ENCODE peak calls at places on chromosome 17, in nine cellular contexts. One of them, this sample, is unnamed. For H3K4me1, the result is how much of the 10 kb centered on the place peaks cover.

GRCh38 chr17:78974635-78975591 is 4.8 kb downstream of the LGALS3BP start:
- DNase-seq in psoas muscle: peak
- DNase-seq in stomach: peak
- DNase-seq in IMR-90: peak
- DNase-seq in A549: peak
- DNase-seq in prostate gland: peak
- DNase-seq in tibial artery: peak
- DNase-seq in spleen: no peak
- DNase-seq in GM23248: peak
- DNase-seq in this sample: no peak

GRCh38 chr17:73439597-73439996 is 127.8 kb upstream of the CDC42EP4 start:
- DNase-seq in psoas muscle: no peak
- DNase-seq in stomach: no peak
- DNase-seq in IMR-90: no peak
- DNase-seq in A549: no peak
- DNase-seq in prostate gland: no peak
- DNase-seq in tibial artery: no peak
- DNase-seq in spleen: no peak
- DNase-seq in GM23248: no peak
- DNase-seq in this sample: no peak

GRCh38 chr17:79045830-79046500 is 22.0 kb downstream of the C1QTNF1 start:
- DNase-seq in psoas muscle: peak
- DNase-seq in stomach: peak
- DNase-seq in IMR-90: peak
- DNase-seq in A549: peak
- DNase-seq in prostate gland: peak
- DNase-seq in tibial artery: peak
- DNase-seq in spleen: peak
- DNase-seq in GM23248: peak
- DNase-seq in this sample: peak

GRCh38 chr17:50950002-50950877 is 84.1 kb upstream of the TOB1 start:
- DNase-seq in psoas muscle: peak
- DNase-seq in stomach: peak
- DNase-seq in IMR-90: peak
- DNase-seq in A549: peak
- DNase-seq in prostate gland: peak
- DNase-seq in tibial artery: peak
- DNase-seq in spleen: peak
- DNase-seq in GM23248: peak
- DNase-seq in this sample: peak

GRCh38 chr17:7844292-7845154 is 10.3 kb upstream of the TMEM88 start:
- DNase-seq in psoas muscle: peak
- DNase-seq in stomach: peak
- DNase-seq in IMR-90: peak
- DNase-seq in A549: peak
- DNase-seq in prostate gland: peak
- DNase-seq in tibial artery: peak
- DNase-seq in spleen: peak
- DNase-seq in GM23248: peak
- DNase-seq in this sample: peak

GRCh38 chr17:17018612-17019429 is 23.4 kb upstream of the MPRIP start:
- DNase-seq in psoas muscle: no peak
- DNase-seq in stomach: peak
- DNase-seq in IMR-90: no peak
- DNase-seq in A549: no peak
- DNase-seq in prostate gland: peak
- DNase-seq in tibial artery: no peak
- DNase-seq in spleen: peak
- DNase-seq in GM23248: no peak
- DNase-seq in this sample: peak

GRCh38 chr17:1949754-1950153 is 75.4 kb downstream of the RTN4RL1 start:
- DNase-seq in psoas muscle: no peak
- DNase-seq in stomach: no peak
- DNase-seq in IMR-90: no peak
- DNase-seq in A549: no peak
- DNase-seq in prostate gland: no peak
- DNase-seq in tibial artery: no peak
- DNase-seq in spleen: no peak
- DNase-seq in GM23248: no peak
- DNase-seq in this sample: no peak

GRCh38 chr17:61764846-61765245 is 98.5 kb downstream of the BRIP1 start:
- DNase-seq in psoas muscle: no peak
- DNase-seq in stomach: no peak
- DNase-seq in IMR-90: no peak
- DNase-seq in A549: no peak
- DNase-seq in prostate gland: no peak
- DNase-seq in tibial artery: no peak
- DNase-seq in spleen: no peak
- DNase-seq in GM23248: no peak
- DNase-seq in this sample: no peak

GRCh38 chr17:48636177-48637018 is 10.2 kb upstream of the HOXB9 start:
- DNase-seq in psoas muscle: peak
- DNase-seq in stomach: peak
- DNase-seq in IMR-90: peak
- DNase-seq in A549: peak
- DNase-seq in prostate gland: no peak
- DNase-seq in tibial artery: no peak
- DNase-seq in spleen: peak
- DNase-seq in GM23248: peak
- DNase-seq in this sample: no peak

GRCh38 chr17:57088298-57088697 is 3.3 kb downstream of the AKAP1 start:
- DNase-seq in psoas muscle: no peak
- DNase-seq in stomach: no peak
- DNase-seq in IMR-90: no peak
- DNase-seq in A549: no peak
- DNase-seq in prostate gland: no peak
- DNase-seq in tibial artery: no peak
- DNase-seq in spleen: no peak
- DNase-seq in GM23248: no peak
- DNase-seq in this sample: no peak

GRCh38 chr17:65660947-65661346 is 99.5 kb upstream of the AXIN2 start:
- DNase-seq in psoas muscle: no peak
- DNase-seq in stomach: no peak
- DNase-seq in IMR-90: peak
- DNase-seq in A549: peak
- DNase-seq in prostate gland: no peak
- DNase-seq in tibial artery: no peak
- DNase-seq in spleen: no peak
- DNase-seq in GM23248: peak
- DNase-seq in this sample: no peak

GRCh38 chr17:48215583-48216139 is 108.1 kb downstream of the SNX11 start:
- DNase-seq in psoas muscle: no peak
- DNase-seq in stomach: no peak
- DNase-seq in IMR-90: peak
- DNase-seq in A549: peak
- DNase-seq in prostate gland: no peak
- DNase-seq in tibial artery: no peak
- DNase-seq in spleen: no peak
- DNase-seq in GM23248: peak
- DNase-seq in this sample: peak

GRCh38 chr17:19306160-19307111 is 56.1 kb downstream of the B9D1 start:
- DNase-seq in psoas muscle: no peak
- DNase-seq in stomach: peak
- DNase-seq in IMR-90: no peak
- DNase-seq in A549: no peak
- DNase-seq in prostate gland: no peak
- DNase-seq in tibial artery: no peak
- DNase-seq in spleen: peak
- DNase-seq in GM23248: no peak
- DNase-seq in this sample: no peak

GRCh38 chr17:49730078-49730786 is 22.5 kb upstream of the SLC35B1 start:
- DNase-seq in psoas muscle: peak
- DNase-seq in stomach: peak
- DNase-seq in IMR-90: peak
- DNase-seq in A549: no peak
- DNase-seq in prostate gland: no peak
- DNase-seq in tibial artery: peak
- DNase-seq in spleen: no peak
- DNase-seq in GM23248: peak
- DNase-seq in this sample: no peak

GRCh38 chr17:64658931-64659330 is 3.2 kb downstream of the SMURF2 start:
- DNase-seq in psoas muscle: no peak
- DNase-seq in stomach: no peak
- DNase-seq in IMR-90: peak
- DNase-seq in A549: peak
- DNase-seq in prostate gland: no peak
- DNase-seq in tibial artery: no peak
- DNase-seq in spleen: no peak
- DNase-seq in GM23248: peak
- DNase-seq in this sample: no peak

GRCh38 chr17:79648181-79648831 is 37.5 kb upstream of the RBFOX3 start:
- DNase-seq in psoas muscle: no peak
- DNase-seq in stomach: peak
- DNase-seq in IMR-90: no peak
- DNase-seq in A549: no peak
- DNase-seq in prostate gland: peak
- DNase-seq in tibial artery: peak
- DNase-seq in spleen: no peak
- DNase-seq in GM23248: no peak
- DNase-seq in this sample: no peak

GRCh38 chr17:72931163-72931562 is 161.3 kb downstream of the SLC39A11 start:
- DNase-seq in psoas muscle: no peak
- DNase-seq in stomach: no peak
- DNase-seq in IMR-90: no peak
- DNase-seq in A549: no peak
- DNase-seq in prostate gland: no peak
- DNase-seq in tibial artery: no peak
- DNase-seq in spleen: no peak
- DNase-seq in GM23248: no peak
- DNase-seq in this sample: no peak

GRCh38 chr17:37742762-37743611 is 1.9 kb downstream of the HNF1B start:
- DNase-seq in psoas muscle: no peak
- DNase-seq in stomach: peak
- DNase-seq in IMR-90: no peak
- DNase-seq in A549: peak
- DNase-seq in prostate gland: peak
- DNase-seq in tibial artery: no peak
- DNase-seq in spleen: no peak
- DNase-seq in GM23248: peak
- DNase-seq in this sample: peak

GRCh38 chr17:40100669-40101366 is 429 bp upstream of the NR1D1 start:
- DNase-seq in psoas muscle: peak
- DNase-seq in stomach: peak
- DNase-seq in IMR-90: peak
- DNase-seq in A549: peak
- DNase-seq in prostate gland: peak
- DNase-seq in tibial artery: peak
- DNase-seq in spleen: peak
- DNase-seq in GM23248: peak
- DNase-seq in this sample: peak
- H3K4me3 ChIP-seq in psoas muscle: peak
- H3K4me3 ChIP-seq in stomach: peak
- H3K4me3 ChIP-seq in IMR-90: peak
- H3K4me3 ChIP-seq in A549: peak
- H3K4me3 ChIP-seq in prostate gland: peak
- H3K4me3 ChIP-seq in tibial artery: peak
- H3K4me3 ChIP-seq in spleen: peak
- H3K4me3 ChIP-seq in GM23248: peak
- H3K4me3 ChIP-seq in this sample: peak

GRCh38 chr17:29138184-29138955 is 41.8 kb downstream of the MYO18A start:
- DNase-seq in psoas muscle: no peak
- DNase-seq in stomach: no peak
- DNase-seq in IMR-90: peak
- DNase-seq in A549: no peak
- DNase-seq in prostate gland: no peak
- DNase-seq in tibial artery: peak
- DNase-seq in spleen: no peak
- DNase-seq in GM23248: peak
- DNase-seq in this sample: no peak
- H3K4me1 ChIP-seq in psoas muscle: half or more
- H3K4me1 ChIP-seq in stomach: under half
- H3K4me1 ChIP-seq in IMR-90: under half
- H3K4me1 ChIP-seq in A549: half or more
- H3K4me1 ChIP-seq in prostate gland: under half
- H3K4me1 ChIP-seq in tibial artery: half or more
- H3K4me1 ChIP-seq in spleen: half or more
- H3K4me1 ChIP-seq in GM23248: half or more
- H3K4me1 ChIP-seq in this sample: under half

DNA sequence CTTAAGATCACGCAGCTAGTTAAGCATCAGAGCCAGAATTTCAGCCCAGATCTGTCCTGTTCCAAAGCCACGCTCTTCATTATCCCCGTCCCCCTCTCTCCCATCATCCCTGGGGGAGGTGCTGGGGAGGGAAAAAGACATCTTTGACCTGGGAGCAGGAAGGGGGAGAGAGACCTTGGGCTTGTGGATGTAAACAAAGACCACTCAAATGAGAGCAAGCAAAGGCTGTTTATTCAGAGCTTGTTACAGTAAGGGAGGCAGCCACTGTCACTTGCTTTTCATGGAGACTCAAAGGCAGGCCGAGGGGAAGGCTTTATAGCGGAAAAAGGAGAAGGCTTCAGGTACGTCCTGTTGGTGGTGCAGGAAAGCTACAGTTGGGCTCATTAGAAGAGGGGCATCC is 3.5 kb upstream of the RPRML start:
- DNase-seq in psoas muscle: no peak
- DNase-seq in stomach: no peak
- DNase-seq in IMR-90: no peak
- DNase-seq in A549: no peak
- DNase-seq in prostate gland: no peak
- DNase-seq in tibial artery: no peak
- DNase-seq in spleen: no peak
- DNase-seq in GM23248: no peak
- DNase-seq in this sample: no peak
- H3K4me3 ChIP-seq in psoas muscle: no peak
- H3K4me3 ChIP-seq in stomach: no peak
- H3K4me3 ChIP-seq in IMR-90: no peak
- H3K4me3 ChIP-seq in A549: no peak
- H3K4me3 ChIP-seq in prostate gland: no peak
- H3K4me3 ChIP-seq in tibial artery: no peak
- H3K4me3 ChIP-seq in spleen: no peak
- H3K4me3 ChIP-seq in GM23248: no peak
- H3K4me3 ChIP-seq in this sample: no peak

DNA sequence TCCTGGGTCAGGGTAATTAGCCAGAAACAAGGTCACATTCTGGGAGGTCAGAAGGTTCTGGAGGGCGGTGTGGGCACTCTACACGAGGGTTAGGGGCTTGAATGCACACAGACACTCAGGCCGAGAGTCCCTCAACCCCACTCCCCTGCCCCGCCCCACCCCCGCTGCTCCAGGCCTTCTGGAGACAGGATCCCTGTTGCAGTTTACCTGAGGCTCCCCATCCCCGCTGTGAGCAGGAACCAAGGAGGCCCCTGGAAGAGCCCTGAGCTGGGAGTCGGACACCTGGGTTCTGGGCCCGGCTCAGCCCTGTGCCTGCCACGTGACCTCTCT is 4.4 kb upstream of the ACTG1 start:
- DNase-seq in psoas muscle: peak
- DNase-seq in stomach: no peak
- DNase-seq in IMR-90: no peak
- DNase-seq in A549: no peak
- DNase-seq in prostate gland: no peak
- DNase-seq in tibial artery: no peak
- DNase-seq in spleen: no peak
- DNase-seq in GM23248: no peak
- DNase-seq in this sample: no peak
- H3K4me1 ChIP-seq in psoas muscle: under half
- H3K4me1 ChIP-seq in stomach: half or more
- H3K4me1 ChIP-seq in IMR-90: under half
- H3K4me1 ChIP-seq in A549: under half
- H3K4me1 ChIP-seq in prostate gland: under half
- H3K4me1 ChIP-seq in tibial artery: under half
- H3K4me1 ChIP-seq in spleen: half or more
- H3K4me1 ChIP-seq in GM23248: under half
- H3K4me1 ChIP-seq in this sample: under half